ENCODE peak calls at places on chromosomes 11 and 22, in seven cellular contexts. C is fibroblast of pulmonary artery, A is heart left ventricle, Y is BJ, S is ovary, Q is neural progenitor cell, K is coronary artery. D is an unnamed sample.

GRCh38 chr22:17779286-17780115 is 5.2 kb upstream of the BID start:
- DNase-seq in C (no peak), A (no peak), Y (no peak), S (no peak), Q (no peak), K (no peak), D (no peak)

GRCh38 chr22:39839917-39840510 is 53.5 kb downstream of the ENTHD1 start:
- DNase-seq in C (no peak), A (no peak), Y (no peak), S (no peak), Q (no peak), K (no peak), D (no peak)

GRCh38 chr11:129267716-129268115 is 75.6 kb upstream of the ARHGAP32 start:
- DNase-seq in C (no peak), A (no peak), Y (no peak), S (no peak), Q (no peak), K (no peak), D (no peak)

GRCh38 chr11:94593030-94593429 is 25.9 kb downstream of the PIWIL4 start:
- DNase-seq in C (peak; percentile 22), A (no peak), Y (no peak), S (no peak), Q (no peak), K (no peak), D (no peak)

GRCh38 chr11:120337133-120337895 is 1.1 kb downstream of the ARHGEF12 start:
- DNase-seq in C (peak; percentile 42), A (peak; percentile 70), Y (no peak), S (peak; percentile 63), Q (peak; percentile 47), K (peak; percentile 80), D (peak; percentile 43)

GRCh38 chr11:128116447-128117240 is 470.7 kb downstream of the ETS1 start:
- DNase-seq in C (peak; percentile 18), A (no peak), Y (no peak), S (no peak), Q (no peak), K (no peak), D (peak; percentile 23)

GRCh38 chr11:63813035-63813562 is at the start of gene SPINDOC:
- DNase-seq in C (peak; percentile 57), A (peak; percentile 85), Y (no peak), S (peak; percentile 81), Q (peak; percentile 93), K (peak; percentile 84), D (peak; percentile 63)

GRCh38 chr22:36807627-36808026 is 9.2 kb downstream of the PVALB start:
- DNase-seq in C (no peak), A (no peak), Y (no peak), S (no peak), Q (peak; percentile 38), K (no peak), D (no peak)

GRCh38 chr22:38271101-38271500 is 1.7 kb downstream of the TMEM184B start:
- DNase-seq in C (no peak), A (no peak), Y (no peak), S (no peak), Q (no peak), K (no peak), D (no peak)

GRCh38 chr11:128911701-128912100 is 20.5 kb downstream of the KCNJ5 start:
- DNase-seq in C (no peak), A (no peak), Y (no peak), S (no peak), Q (no peak), K (no peak), D (no peak)

GRCh38 chr11:69212121-69213110 is 56.7 kb downstream of the SMIM38 start:
- DNase-seq in C (peak; percentile 4), A (no peak), Y (no peak), S (no peak), Q (peak; percentile 34), K (peak; percentile 69), D (peak; percentile 7)

GRCh38 chr22:42270512-42271190 is at the start of gene TCF20:
- DNase-seq in C (peak; percentile 72), A (peak; percentile 78), Y (no peak), S (peak; percentile 84), Q (peak; percentile 92), K (no peak), D (peak; percentile 72)

GRCh38 chr11:9210922-9211320 is 54.2 kb downstream of the DENND5A start:
- DNase-seq in C (no peak), A (no peak), Y (no peak), S (no peak), Q (no peak), K (no peak), D (peak; percentile 61)

GRCh38 chr11:118892964-118893363 is 9.3 kb downstream of the CXCR5 start:
- DNase-seq in C (no peak), A (no peak), Y (no peak), S (no peak), Q (no peak), K (no peak), D (no peak)

GRCh38 chr22:46501701-46502100 is 35.7 kb downstream of the CELSR1 start:
- DNase-seq in C (peak; percentile 67), A (no peak), Y (peak; percentile 59), S (no peak), Q (no peak), K (no peak), D (peak; percentile 71)

GRCh38 chr22:22042599-22043295 is 60.2 kb upstream of the TOP3B start:
- DNase-seq in C (no peak), A (no peak), Y (no peak), S (no peak), Q (no peak), K (no peak), D (no peak)

GRCh38 chr11:27312110-27312509 is 50.9 kb downstream of the CCDC34 start:
- DNase-seq in C (no peak), A (no peak), Y (no peak), S (no peak), Q (no peak), K (no peak), D (peak; percentile 32)

GRCh38 chr11:809287-810039 is at the start of gene RPLP2:
- DNase-seq in C (peak; percentile 97), A (peak; percentile 99), Y (peak; percentile 69), S (peak; percentile 99), Q (peak; percentile 99), K (peak; percentile 99), D (peak; percentile 97)
- TF ChIP-seq CTCF in C (no peak), A (no peak), Y (no peak), S (no peak), Q (no peak), K (no peak), D (no peak)

GRCh38 chr11:115845872-115846271 is 341.7 kb upstream of the CADM1 start:
- DNase-seq in C (no peak), A (no peak), Y (no peak), S (no peak), Q (no peak), K (no peak), D (no peak)

GRCh38 chr11:115848080-115848479 is 343.9 kb upstream of the CADM1 start:
- DNase-seq in C (no peak), A (no peak), Y (no peak), S (no peak), Q (peak; percentile 17), K (no peak), D (no peak)

GRCh38 chr11:115843685-115844084 is 339.5 kb upstream of the CADM1 start:
- DNase-seq in C (no peak), A (no peak), Y (no peak), S (no peak), Q (no peak), K (no peak), D (no peak)

GRCh38 chr11:115843116-115843515 is 338.9 kb upstream of the CADM1 start:
- DNase-seq in C (no peak), A (no peak), Y (no peak), S (no peak), Q (no peak), K (no peak), D (no peak)

GRCh38 chr11:115848614-115849013 is 344.4 kb upstream of the CADM1 start:
- DNase-seq in C (no peak), A (no peak), Y (no peak), S (no peak), Q (no peak), K (no peak), D (no peak)
- H3K4me3 ChIP-seq in C (no peak overlapping the region), A (no peak overlapping the region), Y (no peak overlapping the region), S (no peak overlapping the region), Q (no peak overlapping the region), K (no peak overlapping the region), D (no peak overlapping the region)

DNA sequence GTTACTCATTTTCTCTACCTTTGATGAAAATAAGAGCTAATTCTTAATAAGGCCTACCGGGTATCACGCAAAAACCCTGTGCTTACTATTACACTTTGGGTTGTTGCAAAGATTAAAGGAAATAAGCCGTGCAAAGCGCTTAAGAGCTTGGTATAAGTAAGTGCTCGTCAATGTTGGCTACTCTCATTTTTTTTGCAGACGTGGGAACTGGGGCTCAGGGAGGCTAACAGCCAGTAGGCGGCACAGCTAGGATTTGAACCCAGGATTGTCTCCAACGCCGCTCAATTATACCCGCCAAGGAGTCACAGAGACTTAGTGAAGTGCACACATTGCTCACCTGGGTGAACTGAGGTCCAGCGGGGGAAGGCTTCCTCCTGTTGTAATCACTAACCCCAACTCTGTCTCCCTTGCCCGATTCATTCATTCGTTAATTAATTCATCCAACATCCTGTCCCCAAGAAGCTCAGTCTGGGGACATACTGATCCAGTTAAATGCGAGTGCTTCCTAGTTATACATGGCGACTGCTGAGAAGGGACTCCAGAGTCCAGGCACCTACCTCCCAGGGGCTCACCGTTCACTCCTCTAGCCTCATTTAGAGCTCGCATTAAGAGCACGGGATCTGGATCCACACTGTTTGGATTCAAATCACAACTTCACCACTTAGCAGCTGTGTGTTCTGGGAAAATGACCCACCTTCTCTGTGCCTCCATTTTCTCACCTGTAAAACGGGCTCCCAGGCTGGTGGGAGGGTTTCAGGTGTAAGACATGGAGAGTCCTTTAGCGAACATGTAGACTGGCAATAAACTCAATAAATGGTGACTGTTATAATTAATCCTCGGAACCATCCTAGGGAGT is 869 bp upstream of the MTFP1 start:
- DNase-seq in C (no peak), A (no peak), Y (no peak), S (peak; percentile 40), Q (peak; percentile 57), K (no peak), D (no peak)
- TF ChIP-seq CTCF in C (peak; percentile 3), A (no peak), Y (peak; percentile 32), S (no peak), Q (no peak), K (no peak), D (no peak)

GRCh38 chr22:49934891-49935557 is 16.6 kb downstream of the CRELD2 start:
- DNase-seq in C (peak; percentile 62), A (peak; percentile 93), Y (no peak), S (peak; percentile 87), Q (peak; percentile 65), K (no peak), D (peak; percentile 63)
- H3K4me3 ChIP-seq in C (peak overlapping the region; percentile 39), A (peak overlapping the region; percentile 48), Y (peak overlapping the region; percentile 57), S (peak overlapping the region; percentile 42), Q (peak overlapping the region; percentile 37), K (peak overlapping the region; percentile 77), D (peak overlapping the region; percentile 60)

GRCh38 chr11:44427432-44427831 is 117.5 kb upstream of the ALX4 start:
- DNase-seq in C (no peak), A (no peak), Y (no peak), S (no peak), Q (peak; percentile 26), K (peak; percentile 16), D (no peak)
- TF ChIP-seq CTCF in C (peak; percentile 33), A (no peak), Y (peak; percentile 16), S (no peak), Q (peak; percentile 52), K (no peak), D (peak; percentile 26)

D was measured in fibroblast of villous mesenchyme.